ENCODE peak calls at places on chromosomes 1 and 21, in five cellular contexts. O is stimulated activated CD4-positive, alpha-beta T cell treated with anti-CD3 and anti-CD28 coated beads, Interleukin-12 subunit alpha, Interleukin-12 subunit beta, amount 100 ng/mL, for 48 hours; E is M059J; N is progenitor cell of endocrine pancreas; S is HTR-8/SVneo. F is an unnamed sample.

GRCh38 chr1:245810789-245811337 is 656.1 kb downstream of the KIF26B start:
- DNase-seq in O (no peak), E (no peak), N (no peak), S (no peak), F (no peak)

GRCh38 chr1:232509570-232509969 is 120.4 kb downstream of the SIPA1L2 start:
- DNase-seq in O (no peak), E (no peak), N (no peak), S (no peak), F (peak; percentile 64)

GRCh38 chr1:36366091-36366661 is 19.5 kb downstream of the STK40 start:
- DNase-seq in O (no peak), E (no peak), N (no peak), S (no peak), F (peak; percentile 49)

GRCh38 chr1:69919129-69919921 is 286.1 kb downstream of the LRRC40 start:
- DNase-seq in O (no peak), E (no peak), N (no peak), S (no peak), F (peak; percentile 10)

GRCh38 chr1:68104155-68104554 is 53.7 kb upstream of the DIRAS3 start:
- DNase-seq in O (no peak), E (peak; percentile 63), N (no peak), S (no peak), F (no peak)

GRCh38 chr1:117146570-117147340 is 25.2 kb upstream of the TRIM45 start:
- DNase-seq in O (no peak), E (peak; percentile 94), N (no peak), S (peak; percentile 45), F (no peak)

GRCh38 chr1:35833424-35833823 is 25.6 kb downstream of the AGO4 start:
- DNase-seq in O (no peak), E (no peak), N (no peak), S (no peak), F (no peak)

GRCh38 chr1:78617615-78618026 is 2.6 kb upstream of the IFI44L start:
- DNase-seq in O (peak; percentile 60), E (peak; percentile 94), N (peak; percentile 27), S (peak; percentile 45), F (peak; percentile 56)

GRCh38 chr21:29218749-29219148 is 80.0 kb upstream of the BACH1 start:
- DNase-seq in O (no peak), E (no peak), N (no peak), S (no peak), F (no peak)

GRCh38 chr1:178768423-178768822 is 43.4 kb downstream of the RALGPS2 start:
- DNase-seq in O (no peak), E (peak; percentile 18), N (no peak), S (peak; percentile 14), F (peak; percentile 65)

GRCh38 chr1:112695276-112695675 is 11.7 kb downstream of the RHOC start:
- DNase-seq in O (no peak), E (no peak), N (no peak), S (no peak), F (no peak)

GRCh38 chr1:31823780-31824179 is 8.0 kb upstream of the SPOCD1 start:
- DNase-seq in O (no peak), E (no peak), N (no peak), S (no peak), F (no peak)

GRCh38 chr1:15825800-15826199 is 18.4 kb upstream of the UQCRHL start:
- DNase-seq in O (no peak), E (no peak), N (no peak), S (no peak), F (no peak)

GRCh38 chr21:41141031-41141457 is 26.9 kb upstream of the BACE2 start:
- DNase-seq in O (no peak), E (peak; percentile 92), N (no peak), S (no peak), F (no peak)

GRCh38 chr1:58133562-58133961 is 413.0 kb downstream of the OMA1 start:
- DNase-seq in O (no peak), E (no peak), N (no peak), S (no peak), F (no peak)

GRCh38 chr1:85585845-85586244 is 5.3 kb downstream of the CCN1 start:
- DNase-seq in O (no peak), E (peak; percentile 81), N (no peak), S (no peak), F (no peak)

GRCh38 chr1:242017580-242018233 is 18.8 kb upstream of the MAP1LC3C start:
- DNase-seq in O (peak; percentile 27), E (peak; percentile 58), N (peak; percentile 24), S (peak; percentile 72), F (peak; percentile 64)

GRCh38 chr1:46394108-46394871 is at the start of gene FAAH:
- DNase-seq in O (no peak), E (no peak), N (peak; percentile 58), S (no peak), F (peak; percentile 76)

GRCh38 chr1:146020058-146020738 is 1.3 kb downstream of the HJV start:
- DNase-seq in O (no peak), E (no peak), N (no peak), S (no peak), F (no peak)

GRCh38 chr1:152013664-152014237 is 20.1 kb upstream of the S100A10 start:
- DNase-seq in O (no peak), E (peak; percentile 51), N (peak; percentile 34), S (no peak), F (peak; percentile 84)

GRCh38 chr21:16773206-16773605 is 739.6 kb upstream of the CXADR start:
- DNase-seq in O (no peak), E (no peak), N (no peak), S (peak; percentile 3), F (no peak)

GRCh38 chr1:53317651-53318539 is 10.0 kb downstream of the LRP8 start:
- DNase-seq in O (no peak), E (no peak), N (no peak), S (no peak), F (no peak)

GRCh38 chr21:32410291-32410690 is 2.2 kb upstream of the EVA1C start:
- DNase-seq in O (no peak), E (no peak), N (no peak), S (no peak), F (no peak)

GRCh38 chr1:147084273-147085096 is 87.8 kb downstream of the PRKAB2 start:
- DNase-seq in O (peak; percentile 82), E (peak; percentile 92), N (peak; percentile 50), S (peak; percentile 73), F (peak; percentile 97)

GRCh38 chr21:42525228-42525604 is 11.6 kb downstream of the SLC37A1 start:
- DNase-seq in O (no peak), E (no peak), N (no peak), S (no peak), F (no peak)

GRCh38 chr1:161085165-161085564 is 4.2 kb downstream of the NECTIN4 start:
- DNase-seq in O (no peak), E (peak; percentile 37), N (no peak), S (no peak), F (peak; percentile 63)

GRCh38 chr1:176989023-176989422 is 175.5 kb downstream of the ASTN1 start:
- DNase-seq in O (no peak), E (peak; percentile 29), N (no peak), S (no peak), F (no peak)

GRCh38 chr1:192601145-192602048 is 25.8 kb downstream of the RGS1 start:
- DNase-seq in O (no peak), E (peak; percentile 54), N (no peak), S (no peak), F (no peak)

GRCh38 chr21:29181799-29182470 is 51.5 kb downstream of the MAP3K7CL start:
- DNase-seq in O (no peak), E (peak; percentile 95), N (no peak), S (peak; percentile 71), F (no peak)

GRCh38 chr1:185487030-185487429 is 170.0 kb upstream of the IVNS1ABP start:
- DNase-seq in O (no peak), E (no peak), N (no peak), S (no peak), F (no peak)

GRCh38 chr1:31627930-31628421 is 10.5 kb downstream of the HCRTR1 start:
- DNase-seq in O (no peak), E (no peak), N (no peak), S (no peak), F (no peak)

GRCh38 chr1:47918257-47918867 is 78.8 kb downstream of the TRABD2B start:
- DNase-seq in O (no peak), E (no peak), N (no peak), S (no peak), F (no peak)